ENCODE peak calls at places on chromosome 19, in ten cellular contexts. One of them, this sample, is unnamed.

GRCh38 chr19:38287604-38288003 is 16.4 kb upstream of the C19orf33 start:
- DNase-seq in cardiac muscle cell: no peak
- DNase-seq in central memory CD8-positive, alpha-beta T cell: no peak
- DNase-seq in skeletal muscle cell: no peak
- DNase-seq in left colon: no peak
- DNase-seq in ecto neural progenitor cell: no peak
- DNase-seq in DMS153: no peak
- DNase-seq in activated T-cell treated with anti-CD3 and anti-CD28 coated beads for 1 hour: no peak
- DNase-seq in hippocampal formation: no peak
- DNase-seq in endothelial cell: no peak
- DNase-seq in this sample: no peak

GRCh38 chr19:42207767-42208259 is 9.7 kb downstream of the DEDD2 start:
- DNase-seq in skeletal muscle cell: peak
- DNase-seq in DMS153: no peak
- DNase-seq in hippocampal formation: no peak
- DNase-seq in activated T-cell treated with anti-CD3 and anti-CD28 coated beads for 1 hour: no peak
- DNase-seq in left colon: no peak
- DNase-seq in ecto neural progenitor cell: no peak
- DNase-seq in central memory CD8-positive, alpha-beta T cell: no peak
- DNase-seq in cardiac muscle cell: peak
- DNase-seq in endothelial cell: no peak
- DNase-seq in this sample: no peak

GRCh38 chr19:50488795-50489194 is 12.1 kb upstream of the GARIN5A start:
- DNase-seq in cardiac muscle cell: no peak
- DNase-seq in endothelial cell: no peak
- DNase-seq in ecto neural progenitor cell: no peak
- DNase-seq in DMS153: no peak
- DNase-seq in skeletal muscle cell: no peak
- DNase-seq in central memory CD8-positive, alpha-beta T cell: no peak
- DNase-seq in hippocampal formation: no peak
- DNase-seq in activated T-cell treated with anti-CD3 and anti-CD28 coated beads for 1 hour: no peak
- DNase-seq in left colon: no peak
- DNase-seq in this sample: no peak

GRCh38 chr19:19321143-19321577 is 531 bp downstream of the MAU2 start:
- DNase-seq in central memory CD8-positive, alpha-beta T cell: no peak
- DNase-seq in hippocampal formation: no peak
- DNase-seq in ecto neural progenitor cell: peak
- DNase-seq in endothelial cell: no peak
- DNase-seq in cardiac muscle cell: no peak
- DNase-seq in left colon: no peak
- DNase-seq in DMS153: no peak
- DNase-seq in skeletal muscle cell: no peak
- DNase-seq in activated T-cell treated with anti-CD3 and anti-CD28 coated beads for 1 hour: no peak
- DNase-seq in this sample: no peak

GRCh38 chr19:615619-616018 is 17.7 kb downstream of the POLRMT start:
- DNase-seq in hippocampal formation: no peak
- DNase-seq in central memory CD8-positive, alpha-beta T cell: no peak
- DNase-seq in skeletal muscle cell: no peak
- DNase-seq in ecto neural progenitor cell: no peak
- DNase-seq in left colon: no peak
- DNase-seq in DMS153: no peak
- DNase-seq in endothelial cell: no peak
- DNase-seq in activated T-cell treated with anti-CD3 and anti-CD28 coated beads for 1 hour: no peak
- DNase-seq in cardiac muscle cell: peak
- DNase-seq in this sample: no peak

GRCh38 chr19:34120846-34121639 is 51.3 kb upstream of the LSM14A start:
- DNase-seq in DMS153: no peak
- DNase-seq in central memory CD8-positive, alpha-beta T cell: peak
- DNase-seq in skeletal muscle cell: peak
- DNase-seq in endothelial cell: peak
- DNase-seq in cardiac muscle cell: peak
- DNase-seq in hippocampal formation: no peak
- DNase-seq in activated T-cell treated with anti-CD3 and anti-CD28 coated beads for 1 hour: peak
- DNase-seq in ecto neural progenitor cell: peak
- DNase-seq in left colon: no peak
- DNase-seq in this sample: peak

GRCh38 chr19:36215276-36216171 is 618 bp downstream of the ZNF146 start:
- DNase-seq in left colon: no peak
- DNase-seq in endothelial cell: no peak
- DNase-seq in activated T-cell treated with anti-CD3 and anti-CD28 coated beads for 1 hour: no peak
- DNase-seq in hippocampal formation: peak
- DNase-seq in central memory CD8-positive, alpha-beta T cell: no peak
- DNase-seq in cardiac muscle cell: peak
- DNase-seq in DMS153: no peak
- DNase-seq in ecto neural progenitor cell: no peak
- DNase-seq in skeletal muscle cell: no peak
- DNase-seq in this sample: no peak

GRCh38 chr19:17716309-17716929 is 2.9 kb upstream of the MAP1S start:
- DNase-seq in hippocampal formation: no peak
- DNase-seq in central memory CD8-positive, alpha-beta T cell: no peak
- DNase-seq in endothelial cell: no peak
- DNase-seq in skeletal muscle cell: no peak
- DNase-seq in left colon: no peak
- DNase-seq in cardiac muscle cell: no peak
- DNase-seq in DMS153: no peak
- DNase-seq in ecto neural progenitor cell: no peak
- DNase-seq in activated T-cell treated with anti-CD3 and anti-CD28 coated beads for 1 hour: no peak
- DNase-seq in this sample: no peak

GRCh38 chr19:13207237-13208130 is 57.3 kb downstream of the IER2 start:
- DNase-seq in activated T-cell treated with anti-CD3 and anti-CD28 coated beads for 1 hour: no peak
- DNase-seq in left colon: no peak
- DNase-seq in skeletal muscle cell: no peak
- DNase-seq in cardiac muscle cell: peak
- DNase-seq in ecto neural progenitor cell: no peak
- DNase-seq in DMS153: no peak
- DNase-seq in central memory CD8-positive, alpha-beta T cell: no peak
- DNase-seq in endothelial cell: no peak
- DNase-seq in hippocampal formation: no peak
- DNase-seq in this sample: no peak

GRCh38 chr19:13492128-13492527 is 14.2 kb downstream of the CACNA1A start:
- DNase-seq in endothelial cell: no peak
- DNase-seq in cardiac muscle cell: peak
- DNase-seq in ecto neural progenitor cell: no peak
- DNase-seq in activated T-cell treated with anti-CD3 and anti-CD28 coated beads for 1 hour: no peak
- DNase-seq in DMS153: no peak
- DNase-seq in left colon: no peak
- DNase-seq in hippocampal formation: no peak
- DNase-seq in central memory CD8-positive, alpha-beta T cell: no peak
- DNase-seq in skeletal muscle cell: peak
- DNase-seq in this sample: no peak

GRCh38 chr19:18135712-18136584 is 17.0 kb upstream of the PIK3R2 start:
- DNase-seq in central memory CD8-positive, alpha-beta T cell: no peak
- DNase-seq in DMS153: no peak
- DNase-seq in activated T-cell treated with anti-CD3 and anti-CD28 coated beads for 1 hour: no peak
- DNase-seq in hippocampal formation: no peak
- DNase-seq in skeletal muscle cell: no peak
- DNase-seq in cardiac muscle cell: no peak
- DNase-seq in endothelial cell: no peak
- DNase-seq in left colon: peak
- DNase-seq in ecto neural progenitor cell: no peak
- DNase-seq in this sample: no peak

GRCh38 chr19:50705422-50706019 is 14.1 kb downstream of the SHANK1 start:
- DNase-seq in activated T-cell treated with anti-CD3 and anti-CD28 coated beads for 1 hour: no peak
- DNase-seq in left colon: no peak
- DNase-seq in hippocampal formation: peak
- DNase-seq in endothelial cell: no peak
- DNase-seq in DMS153: peak
- DNase-seq in central memory CD8-positive, alpha-beta T cell: no peak
- DNase-seq in skeletal muscle cell: peak
- DNase-seq in ecto neural progenitor cell: peak
- DNase-seq in cardiac muscle cell: peak
- DNase-seq in this sample: peak

GRCh38 chr19:16594131-16594586 is 21.9 kb upstream of the SLC35E1 start:
- DNase-seq in endothelial cell: no peak
- DNase-seq in left colon: no peak
- DNase-seq in cardiac muscle cell: no peak
- DNase-seq in activated T-cell treated with anti-CD3 and anti-CD28 coated beads for 1 hour: no peak
- DNase-seq in skeletal muscle cell: no peak
- DNase-seq in ecto neural progenitor cell: no peak
- DNase-seq in DMS153: no peak
- DNase-seq in hippocampal formation: no peak
- DNase-seq in central memory CD8-positive, alpha-beta T cell: peak
- DNase-seq in this sample: peak

GRCh38 chr19:33193864-33194362 is at the start of gene LRP3:
- DNase-seq in central memory CD8-positive, alpha-beta T cell: no peak
- DNase-seq in hippocampal formation: no peak
- DNase-seq in endothelial cell: no peak
- DNase-seq in cardiac muscle cell: peak
- DNase-seq in left colon: no peak
- DNase-seq in activated T-cell treated with anti-CD3 and anti-CD28 coated beads for 1 hour: no peak
- DNase-seq in DMS153: no peak
- DNase-seq in skeletal muscle cell: no peak
- DNase-seq in ecto neural progenitor cell: peak
- DNase-seq in this sample: no peak

GRCh38 chr19:19410553-19411550 is 5.4 kb downstream of the GATAD2A start:
- DNase-seq in left colon: no peak
- DNase-seq in ecto neural progenitor cell: no peak
- DNase-seq in cardiac muscle cell: no peak
- DNase-seq in activated T-cell treated with anti-CD3 and anti-CD28 coated beads for 1 hour: no peak
- DNase-seq in hippocampal formation: no peak
- DNase-seq in endothelial cell: no peak
- DNase-seq in DMS153: no peak
- DNase-seq in central memory CD8-positive, alpha-beta T cell: peak
- DNase-seq in skeletal muscle cell: no peak
- DNase-seq in this sample: peak

GRCh38 chr19:3970313-3970807 is 539 bp downstream of the DAPK3 start:
- DNase-seq in activated T-cell treated with anti-CD3 and anti-CD28 coated beads for 1 hour: no peak
- DNase-seq in hippocampal formation: no peak
- DNase-seq in cardiac muscle cell: no peak
- DNase-seq in DMS153: no peak
- DNase-seq in central memory CD8-positive, alpha-beta T cell: no peak
- DNase-seq in ecto neural progenitor cell: no peak
- DNase-seq in skeletal muscle cell: no peak
- DNase-seq in endothelial cell: no peak
- DNase-seq in left colon: no peak
- DNase-seq in this sample: no peak

GRCh38 chr19:43725468-43725867 is 9.6 kb downstream of the IRGC start:
- DNase-seq in left colon: no peak
- DNase-seq in hippocampal formation: no peak
- DNase-seq in skeletal muscle cell: no peak
- DNase-seq in DMS153: no peak
- DNase-seq in endothelial cell: no peak
- DNase-seq in cardiac muscle cell: peak
- DNase-seq in ecto neural progenitor cell: no peak
- DNase-seq in central memory CD8-positive, alpha-beta T cell: no peak
- DNase-seq in activated T-cell treated with anti-CD3 and anti-CD28 coated beads for 1 hour: no peak
- DNase-seq in this sample: no peak

GRCh38 chr19:36771275-36772231 is 1.1 kb downstream of the ZNF850 start:
- DNase-seq in ecto neural progenitor cell: peak
- DNase-seq in activated T-cell treated with anti-CD3 and anti-CD28 coated beads for 1 hour: no peak
- DNase-seq in endothelial cell: peak
- DNase-seq in left colon: peak
- DNase-seq in central memory CD8-positive, alpha-beta T cell: no peak
- DNase-seq in cardiac muscle cell: peak
- DNase-seq in DMS153: peak
- DNase-seq in skeletal muscle cell: peak
- DNase-seq in hippocampal formation: no peak
- DNase-seq in this sample: no peak

GRCh38 chr19:58572818-58573657 is at the start of gene MZF1:
- DNase-seq in skeletal muscle cell: peak
- DNase-seq in DMS153: no peak
- DNase-seq in hippocampal formation: no peak
- DNase-seq in ecto neural progenitor cell: peak
- DNase-seq in activated T-cell treated with anti-CD3 and anti-CD28 coated beads for 1 hour: peak
- DNase-seq in central memory CD8-positive, alpha-beta T cell: peak
- DNase-seq in left colon: peak
- DNase-seq in cardiac muscle cell: peak
- DNase-seq in endothelial cell: peak
- DNase-seq in this sample: peak

GRCh38 chr19:46225558-46226004 is 4.0 kb upstream of the IGFL1 start:
- DNase-seq in central memory CD8-positive, alpha-beta T cell: no peak
- DNase-seq in activated T-cell treated with anti-CD3 and anti-CD28 coated beads for 1 hour: no peak
- DNase-seq in ecto neural progenitor cell: no peak
- DNase-seq in left colon: no peak
- DNase-seq in DMS153: no peak
- DNase-seq in skeletal muscle cell: no peak
- DNase-seq in hippocampal formation: no peak
- DNase-seq in cardiac muscle cell: peak
- DNase-seq in endothelial cell: peak
- DNase-seq in this sample: no peak

GRCh38 chr19:28397311-28397710 is 815.6 kb downstream of the UQCRFS1 start:
- DNase-seq in skeletal muscle cell: no peak
- DNase-seq in left colon: no peak
- DNase-seq in DMS153: no peak
- DNase-seq in central memory CD8-positive, alpha-beta T cell: no peak
- DNase-seq in ecto neural progenitor cell: no peak
- DNase-seq in cardiac muscle cell: no peak
- DNase-seq in activated T-cell treated with anti-CD3 and anti-CD28 coated beads for 1 hour: no peak
- DNase-seq in endothelial cell: no peak
- DNase-seq in hippocampal formation: no peak
- DNase-seq in this sample: no peak

GRCh38 chr19:53196777-53197396 is 3.7 kb upstream of the ZNF665 start:
- DNase-seq in cardiac muscle cell: peak
- DNase-seq in ecto neural progenitor cell: peak
- DNase-seq in hippocampal formation: peak
- DNase-seq in activated T-cell treated with anti-CD3 and anti-CD28 coated beads for 1 hour: peak
- DNase-seq in central memory CD8-positive, alpha-beta T cell: peak
- DNase-seq in left colon: peak
- DNase-seq in skeletal muscle cell: peak
- DNase-seq in DMS153: no peak
- DNase-seq in endothelial cell: peak
- DNase-seq in this sample: peak

GRCh38 chr19:21587549-21587948 is 82.1 kb downstream of the ZNF429 start:
- DNase-seq in activated T-cell treated with anti-CD3 and anti-CD28 coated beads for 1 hour: no peak
- DNase-seq in DMS153: no peak
- DNase-seq in endothelial cell: no peak
- DNase-seq in cardiac muscle cell: no peak
- DNase-seq in skeletal muscle cell: no peak
- DNase-seq in hippocampal formation: no peak
- DNase-seq in left colon: no peak
- DNase-seq in central memory CD8-positive, alpha-beta T cell: no peak
- DNase-seq in ecto neural progenitor cell: no peak
- DNase-seq in this sample: no peak

GRCh38 chr19:30095171-30095570 is 153.1 kb downstream of the URI1 start:
- DNase-seq in hippocampal formation: no peak
- DNase-seq in cardiac muscle cell: no peak
- DNase-seq in left colon: no peak
- DNase-seq in DMS153: no peak
- DNase-seq in activated T-cell treated with anti-CD3 and anti-CD28 coated beads for 1 hour: no peak
- DNase-seq in ecto neural progenitor cell: no peak
- DNase-seq in endothelial cell: no peak
- DNase-seq in skeletal muscle cell: no peak
- DNase-seq in central memory CD8-positive, alpha-beta T cell: no peak
- DNase-seq in this sample: no peak

GRCh38 chr19:5172859-5173577 is 167.6 kb downstream of the PTPRS start:
- DNase-seq in skeletal muscle cell: peak
- DNase-seq in central memory CD8-positive, alpha-beta T cell: no peak
- DNase-seq in hippocampal formation: no peak
- DNase-seq in ecto neural progenitor cell: no peak
- DNase-seq in cardiac muscle cell: peak
- DNase-seq in endothelial cell: no peak
- DNase-seq in activated T-cell treated with anti-CD3 and anti-CD28 coated beads for 1 hour: no peak
- DNase-seq in left colon: no peak
- DNase-seq in DMS153: no peak
- DNase-seq in this sample: no peak

GRCh38 chr19:4054471-4055208 is 12.1 kb downstream of the ZBTB7A start:
- DNase-seq in left colon: no peak
- DNase-seq in ecto neural progenitor cell: no peak
- DNase-seq in central memory CD8-positive, alpha-beta T cell: no peak
- DNase-seq in DMS153: no peak
- DNase-seq in skeletal muscle cell: no peak
- DNase-seq in cardiac muscle cell: no peak
- DNase-seq in hippocampal formation: no peak
- DNase-seq in endothelial cell: no peak
- DNase-seq in activated T-cell treated with anti-CD3 and anti-CD28 coated beads for 1 hour: no peak
- DNase-seq in this sample: no peak

GRCh38 chr19:48274173-48274572 is 4.3 kb downstream of the ZNF114 start:
- DNase-seq in cardiac muscle cell: no peak
- DNase-seq in skeletal muscle cell: no peak
- DNase-seq in DMS153: no peak
- DNase-seq in left colon: no peak
- DNase-seq in endothelial cell: no peak
- DNase-seq in ecto neural progenitor cell: no peak
- DNase-seq in hippocampal formation: no peak
- DNase-seq in activated T-cell treated with anti-CD3 and anti-CD28 coated beads for 1 hour: no peak
- DNase-seq in central memory CD8-positive, alpha-beta T cell: no peak
- DNase-seq in this sample: no peak

GRCh38 chr19:4730740-4731171 is 7.1 kb upstream of the DPP9 start:
- DNase-seq in DMS153: no peak
- DNase-seq in left colon: no peak
- DNase-seq in cardiac muscle cell: no peak
- DNase-seq in skeletal muscle cell: no peak
- DNase-seq in endothelial cell: peak
- DNase-seq in ecto neural progenitor cell: peak
- DNase-seq in central memory CD8-positive, alpha-beta T cell: peak
- DNase-seq in activated T-cell treated with anti-CD3 and anti-CD28 coated beads for 1 hour: peak
- DNase-seq in hippocampal formation: no peak
- DNase-seq in this sample: peak